ENCODE peak calls at places on chromosomes 5 and 9, in four cellular contexts. One of them, this sample, is unnamed.

GRCh38 chr5:150490296-150490669 is 17.6 kb upstream of the NDST1 start:
- DNase-seq in PC-3: no peak
- DNase-seq in fibroblast of the aortic adventitia: no peak
- DNase-seq in A549: no peak
- DNase-seq in this sample: no peak

GRCh38 chr9:26210338-26210851 is 532.2 kb upstream of the TUSC1 start:
- DNase-seq in PC-3: no peak
- DNase-seq in fibroblast of the aortic adventitia: peak; percentile 8
- DNase-seq in A549: no peak
- DNase-seq in this sample: peak; percentile 6

GRCh38 chr5:53243403-53243802 is 133.8 kb upstream of the MOCS2 start:
- DNase-seq in PC-3: no peak
- DNase-seq in fibroblast of the aortic adventitia: no peak
- DNase-seq in A549: no peak
- DNase-seq in this sample: no peak

GRCh38 chr5:7392401-7393024 is 3.4 kb upstream of the ADCY2 start:
- DNase-seq in PC-3: peak; percentile 51
- DNase-seq in fibroblast of the aortic adventitia: peak; percentile 71
- DNase-seq in A549: peak; percentile 46
- DNase-seq in this sample: peak; percentile 32

GRCh38 chr5:12794476-12795332 is 890.5 kb upstream of the CTNND2 start:
- DNase-seq in PC-3: no peak
- DNase-seq in fibroblast of the aortic adventitia: no peak
- DNase-seq in A549: no peak
- DNase-seq in this sample: no peak

GRCh38 chr5:104347119-104347708 is 784.6 kb upstream of the NUDT12 start:
- DNase-seq in PC-3: peak; percentile 61
- DNase-seq in fibroblast of the aortic adventitia: peak; percentile 59
- DNase-seq in A549: peak; percentile 39
- DNase-seq in this sample: peak; percentile 48

GRCh38 chr5:54742417-54742889 is 224.9 kb downstream of the SNX18 start:
- DNase-seq in PC-3: peak; percentile 79
- DNase-seq in fibroblast of the aortic adventitia: peak; percentile 86
- DNase-seq in A549: peak; percentile 24
- DNase-seq in this sample: peak; percentile 54

GRCh38 chr9:114746591-114746990 is 59.2 kb downstream of the TNFSF15 start:
- DNase-seq in PC-3: no peak
- DNase-seq in fibroblast of the aortic adventitia: peak; percentile 48
- DNase-seq in A549: no peak
- DNase-seq in this sample: no peak

GRCh38 chr9:19192213-19193028 is 38.1 kb upstream of the DENND4C start:
- DNase-seq in PC-3: no peak
- DNase-seq in fibroblast of the aortic adventitia: no peak
- DNase-seq in A549: no peak
- DNase-seq in this sample: no peak

GRCh38 chr9:82410306-82410705 is 421.7 kb downstream of the SPATA31D1 start:
- DNase-seq in PC-3: peak; percentile 58
- DNase-seq in fibroblast of the aortic adventitia: peak; percentile 31
- DNase-seq in A549: peak; percentile 3
- DNase-seq in this sample: peak; percentile 15

GRCh38 chr5:56023296-56023695 is 28.5 kb upstream of the IL6ST start:
- DNase-seq in PC-3: no peak
- DNase-seq in fibroblast of the aortic adventitia: no peak
- DNase-seq in A549: no peak
- DNase-seq in this sample: no peak

GRCh38 chr5:142568271-142568995 is 117.5 kb downstream of the FGF1 start:
- DNase-seq in PC-3: no peak
- DNase-seq in fibroblast of the aortic adventitia: peak; percentile 41
- DNase-seq in A549: no peak
- DNase-seq in this sample: peak; percentile 58

GRCh38 chr5:157198277-157199058 is 17.8 kb downstream of the ITK start:
- DNase-seq in PC-3: no peak
- DNase-seq in fibroblast of the aortic adventitia: no peak
- DNase-seq in A549: no peak
- DNase-seq in this sample: no peak

GRCh38 chr9:22425551-22425950 is 21.1 kb upstream of the DMRTA1 start:
- DNase-seq in PC-3: no peak
- DNase-seq in fibroblast of the aortic adventitia: no peak
- DNase-seq in A549: no peak
- DNase-seq in this sample: no peak

GRCh38 chr5:167945542-167946384 is 345.7 kb upstream of the WWC1 start:
- DNase-seq in PC-3: no peak
- DNase-seq in fibroblast of the aortic adventitia: peak; percentile 83
- DNase-seq in A549: no peak
- DNase-seq in this sample: peak; percentile 96

GRCh38 chr5:141420855-141421488 is at the start of gene PCDHGA11:
- DNase-seq in PC-3: no peak
- DNase-seq in fibroblast of the aortic adventitia: peak; percentile 84
- DNase-seq in A549: peak; percentile 14
- DNase-seq in this sample: peak; percentile 82

GRCh38 chr9:96008502-96009222 is 133.2 kb downstream of the ERCC6L2 start:
- DNase-seq in PC-3: no peak
- DNase-seq in fibroblast of the aortic adventitia: no peak
- DNase-seq in A549: no peak
- DNase-seq in this sample: no peak

GRCh38 chr9:16031971-16032370 is 479.1 kb downstream of the CCDC171 start:
- DNase-seq in PC-3: peak; percentile 26
- DNase-seq in fibroblast of the aortic adventitia: peak; percentile 39
- DNase-seq in A549: no peak
- DNase-seq in this sample: peak; percentile 81

GRCh38 chr5:117943521-117943920 is 1044.8 kb downstream of the DTWD2 start:
- DNase-seq in PC-3: no peak
- DNase-seq in fibroblast of the aortic adventitia: no peak
- DNase-seq in A549: no peak
- DNase-seq in this sample: no peak

GRCh38 chr5:96112123-96112670 is 150.5 kb upstream of the ELL2 start:
- DNase-seq in PC-3: peak; percentile 26
- DNase-seq in fibroblast of the aortic adventitia: no peak
- DNase-seq in A549: no peak
- DNase-seq in this sample: no peak

GRCh38 chr9:98071737-98072136 is 15.2 kb downstream of the NANS start:
- DNase-seq in PC-3: no peak
- DNase-seq in fibroblast of the aortic adventitia: no peak
- DNase-seq in A549: no peak
- DNase-seq in this sample: no peak

GRCh38 chr9:77158772-77159513 is 18.4 kb upstream of the VPS13A start:
- DNase-seq in PC-3: no peak
- DNase-seq in fibroblast of the aortic adventitia: peak; percentile 73
- DNase-seq in A549: no peak
- DNase-seq in this sample: peak; percentile 35

GRCh38 chr9:12652973-12653372 is 40.2 kb upstream of the TYRP1 start:
- DNase-seq in PC-3: no peak
- DNase-seq in fibroblast of the aortic adventitia: no peak
- DNase-seq in A549: no peak
- DNase-seq in this sample: no peak

GRCh38 chr9:31325778-31326177 is 1058.7 kb upstream of the ACO1 start:
- DNase-seq in PC-3: no peak
- DNase-seq in fibroblast of the aortic adventitia: no peak
- DNase-seq in A549: no peak
- DNase-seq in this sample: no peak

GRCh38 chr5:82952326-82952725 is 124.9 kb downstream of the TMEM167A start:
- DNase-seq in PC-3: peak; percentile 63
- DNase-seq in fibroblast of the aortic adventitia: no peak
- DNase-seq in A549: no peak
- DNase-seq in this sample: no peak

GRCh38 chr5:140214831-140215230 is 39.8 kb downstream of the CYSTM1 start:
- DNase-seq in PC-3: peak; percentile 89
- DNase-seq in fibroblast of the aortic adventitia: peak; percentile 63
- DNase-seq in A549: no peak
- DNase-seq in this sample: peak; percentile 84

GRCh38 chr5:127608077-127608660 is 40.7 kb upstream of the CTXN3 start:
- DNase-seq in PC-3: no peak
- DNase-seq in fibroblast of the aortic adventitia: no peak
- DNase-seq in A549: no peak
- DNase-seq in this sample: peak; percentile 46

GRCh38 chr9:96150324-96151023 is 151.5 kb downstream of the HSD17B3 start:
- DNase-seq in PC-3: no peak
- DNase-seq in fibroblast of the aortic adventitia: no peak
- DNase-seq in A549: no peak
- DNase-seq in this sample: no peak

DNA sequence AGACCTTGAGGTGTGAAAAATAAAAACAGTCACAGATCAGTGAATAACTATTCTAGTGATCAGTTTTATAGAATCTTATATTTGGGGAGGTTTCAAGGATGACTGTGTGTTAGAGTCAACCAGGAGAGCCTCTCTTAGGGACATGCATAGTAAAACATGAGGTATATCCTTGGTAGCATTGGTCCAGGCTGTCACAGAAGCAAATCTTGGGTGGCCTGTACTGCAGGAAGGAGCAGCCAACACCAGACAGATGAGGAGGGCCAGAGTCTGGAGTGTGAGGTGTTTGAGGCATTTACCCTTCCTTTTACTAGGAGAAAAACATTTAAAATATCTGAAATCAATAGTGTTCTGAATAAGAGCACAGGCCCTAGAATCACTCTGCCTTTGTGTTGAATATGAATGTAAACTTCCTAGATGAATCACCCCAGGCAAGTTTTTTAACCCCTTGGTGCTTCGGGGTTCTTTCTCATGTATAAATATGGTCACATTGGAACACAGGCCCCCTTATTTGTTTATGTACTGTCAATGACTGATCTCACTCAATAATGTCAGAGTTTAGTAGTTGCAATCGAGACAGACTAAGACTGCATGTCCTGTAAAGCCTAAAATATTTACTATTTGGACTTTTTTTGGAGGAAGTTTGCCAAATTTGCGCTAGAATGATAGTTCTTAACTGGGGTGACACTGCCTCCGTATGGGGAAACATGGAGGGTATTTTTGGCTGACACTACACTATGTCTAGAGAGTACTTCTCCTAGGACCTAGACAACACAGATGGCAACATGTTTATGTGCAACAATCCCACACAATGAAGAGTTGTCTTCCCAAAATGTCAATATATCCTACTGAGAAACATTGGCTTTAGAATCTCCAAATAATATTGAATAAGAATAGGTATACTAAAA is 416.6 kb upstream of the POU5F2 start:
- DNase-seq in PC-3: no peak
- DNase-seq in fibroblast of the aortic adventitia: no peak
- DNase-seq in A549: no peak
- DNase-seq in this sample: no peak
- TF ChIP-seq CTCF in PC-3: no peak
- TF ChIP-seq CTCF in fibroblast of the aortic adventitia: no peak
- TF ChIP-seq CTCF in A549: no peak
- TF ChIP-seq CTCF in this sample: no peak

GRCh38 chr5:171421331-171422262 is 2.1 kb downstream of the FGF18 start:
- DNase-seq in PC-3: no peak
- DNase-seq in fibroblast of the aortic adventitia: no peak
- DNase-seq in A549: no peak
- DNase-seq in this sample: no peak
- H3K4me3 ChIP-seq in PC-3: no peak overlapping the region
- H3K4me3 ChIP-seq in fibroblast of the aortic adventitia: no peak overlapping the region
- H3K4me3 ChIP-seq in A549: no peak overlapping the region
- H3K4me3 ChIP-seq in this sample: no peak overlapping the region

DNA sequence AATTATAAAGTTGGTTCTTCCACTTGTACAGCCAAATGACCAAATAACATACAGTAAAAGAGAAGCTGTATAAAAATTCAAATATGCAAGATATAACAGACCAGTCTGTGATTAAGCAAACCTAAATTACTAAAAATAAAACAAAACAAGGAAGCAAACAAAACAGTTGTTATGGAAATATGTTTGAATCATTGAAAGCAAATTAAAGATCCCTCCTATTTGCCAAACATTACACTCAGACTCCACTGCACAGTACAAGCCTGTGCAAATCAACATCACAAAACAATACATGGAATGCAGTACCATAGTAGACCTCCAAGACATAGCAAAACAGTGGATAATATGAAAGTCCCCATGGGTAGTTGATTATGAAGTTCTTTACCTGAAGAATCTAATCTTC is 288.1 kb upstream of the PTGER4 start:
- DNase-seq in PC-3: no peak
- DNase-seq in fibroblast of the aortic adventitia: no peak
- DNase-seq in A549: no peak
- DNase-seq in this sample: no peak
- TF ChIP-seq CTCF in PC-3: no peak
- TF ChIP-seq CTCF in fibroblast of the aortic adventitia: no peak
- TF ChIP-seq CTCF in A549: no peak
- TF ChIP-seq CTCF in this sample: no peak

GRCh38 chr9:137112564-137113384 is 1.8 kb downstream of the DPP7 start:
- DNase-seq in PC-3: no peak
- DNase-seq in fibroblast of the aortic adventitia: no peak
- DNase-seq in A549: peak; percentile 31
- DNase-seq in this sample: no peak
- H3K4me3 ChIP-seq in PC-3: no peak overlapping the region
- H3K4me3 ChIP-seq in fibroblast of the aortic adventitia: no peak overlapping the region
- H3K4me3 ChIP-seq in A549: no peak overlapping the region
- H3K4me3 ChIP-seq in this sample: no peak overlapping the region

DNA sequence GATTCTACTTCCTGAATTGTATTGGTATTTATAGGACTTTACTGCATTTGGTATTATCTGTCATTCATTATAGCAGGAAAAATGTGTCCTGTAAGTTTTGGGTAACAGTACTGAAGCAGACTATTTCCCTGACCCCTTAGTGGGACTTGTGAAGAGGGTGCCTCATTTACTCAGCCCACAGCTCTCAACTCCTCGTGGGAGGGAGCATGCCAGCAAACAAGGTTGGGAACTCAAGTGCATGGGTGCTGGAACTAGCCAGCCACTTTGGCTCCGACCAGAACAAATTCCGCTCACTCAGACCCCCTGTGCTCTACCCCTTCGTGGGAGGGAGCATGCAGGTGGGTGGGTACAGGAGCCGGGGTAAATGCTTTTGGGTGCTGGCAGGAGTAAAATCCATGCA is 1773.5 kb upstream of the WWC1 start:
- DNase-seq in PC-3: no peak
- DNase-seq in fibroblast of the aortic adventitia: no peak
- DNase-seq in A549: no peak
- DNase-seq in this sample: no peak
- TF ChIP-seq CTCF in PC-3: no peak
- TF ChIP-seq CTCF in fibroblast of the aortic adventitia: no peak
- TF ChIP-seq CTCF in A549: no peak
- TF ChIP-seq CTCF in this sample: no peak

GRCh38 chr5:10333154-10334006 is 20.1 kb upstream of the MARCHF6 start:
- DNase-seq in PC-3: peak; percentile 52
- DNase-seq in fibroblast of the aortic adventitia: no peak
- DNase-seq in A549: peak; percentile 29
- DNase-seq in this sample: no peak
- H3K4me3 ChIP-seq in PC-3: peak overlapping the region; percentile 66
- H3K4me3 ChIP-seq in fibroblast of the aortic adventitia: peak overlapping the region; percentile 63
- H3K4me3 ChIP-seq in A549: peak overlapping the region; percentile 67
- H3K4me3 ChIP-seq in this sample: peak overlapping the region; percentile 52

GRCh38 chr9:136665111-136665703 is 2.5 kb downstream of the EGFL7 start:
- DNase-seq in PC-3: no peak
- DNase-seq in fibroblast of the aortic adventitia: no peak
- DNase-seq in A549: no peak
- DNase-seq in this sample: no peak
- TF ChIP-seq CTCF in PC-3: no peak
- TF ChIP-seq CTCF in fibroblast of the aortic adventitia: peak; percentile 6
- TF ChIP-seq CTCF in A549: no peak
- TF ChIP-seq CTCF in this sample: peak; percentile 16

This sample was measured in astrocyte of the spinal cord.